ENCODE peak calls at places on chromosomes 7 and 10, in seven cellular contexts. F, P, R, X, V, O and L are unnamed samples.
A peak's percentile ranks its signal among the peaks of the same experiment; 100 is the strongest.

GRCh38 chr7:148442933-148443332 is 147.6 kb upstream of the C7orf33 start:
- DNase-seq in F (no peak), P (no peak), R (no peak), X (no peak), V (no peak), O (no peak), L (no peak)

GRCh38 chr10:1782841-1783240 is 45.5 kb upstream of the ADARB2 start:
- DNase-seq in F (no peak), P (no peak), R (no peak), X (no peak), V (no peak), O (no peak), L (no peak)

GRCh38 chr10:71243756-71244637 is 31.6 kb downstream of the UNC5B start:
- DNase-seq in F (no peak), P (no peak), R (no peak), X (no peak), V (peak; percentile 73), O (peak; percentile 36), L (no peak)

GRCh38 chr10:22851865-22852239 is 76.0 kb upstream of the ARMC3 start:
- DNase-seq in F (no peak), P (no peak), R (no peak), X (no peak), V (no peak), O (no peak), L (no peak)

GRCh38 chr7:127650842-127651555 is 995 bp upstream of the SND1 start:
- DNase-seq in F (no peak), P (no peak), R (no peak), X (no peak), V (no peak), O (no peak), L (no peak)

GRCh38 chr10:31622993-31623392 is 304.0 kb downstream of the ZEB1 start:
- DNase-seq in F (no peak), P (no peak), R (no peak), X (no peak), V (peak; percentile 69), O (no peak), L (no peak)

GRCh38 chr10:132054564-132054963 is 11.2 kb upstream of the JAKMIP3 start:
- DNase-seq in F (no peak), P (no peak), R (no peak), X (peak; percentile 79), V (no peak), O (no peak), L (no peak)

GRCh38 chr10:60433684-60434083 is 44.0 kb upstream of the ANK3 start:
- DNase-seq in F (no peak), P (no peak), R (no peak), X (no peak), V (peak; percentile 36), O (no peak), L (no peak)

GRCh38 chr7:43942997-43943701 is 16.9 kb downstream of the UBE2D4 start:
- DNase-seq in F (no peak), P (no peak), R (no peak), X (no peak), V (no peak), O (no peak), L (peak; percentile 21)

GRCh38 chr10:82882722-82883121 is 1007.7 kb downstream of the NRG3 start:
- DNase-seq in F (no peak), P (no peak), R (no peak), X (no peak), V (no peak), O (no peak), L (no peak)

GRCh38 chr7:105244594-105244993 is 144.1 kb downstream of the SRPK2 start:
- DNase-seq in F (no peak), P (no peak), R (no peak), X (no peak), V (no peak), O (peak; percentile 43), L (no peak)

GRCh38 chr10:125355657-125356056 is 195.3 kb upstream of the CTBP2 start:
- DNase-seq in F (no peak), P (no peak), R (no peak), X (no peak), V (no peak), O (no peak), L (no peak)

GRCh38 chr7:74069790-74070618 is 13.6 kb upstream of the LIMK1 start:
- DNase-seq in F (no peak), P (no peak), R (no peak), X (no peak), V (no peak), O (peak; percentile 10), L (no peak)

GRCh38 chr7:7352845-7353244 is 170.5 kb downstream of the C1GALT1 start:
- DNase-seq in F (no peak), P (no peak), R (no peak), X (no peak), V (no peak), O (no peak), L (no peak)

GRCh38 chr7:107551936-107552335 is 11.8 kb downstream of the COG5 start:
- DNase-seq in F (no peak), P (no peak), R (no peak), X (no peak), V (no peak), O (no peak), L (no peak)

GRCh38 chr10:89347706-89348457 is 20.1 kb downstream of the IFIT3 start:
- DNase-seq in F (no peak), P (no peak), R (no peak), X (peak; percentile 9), V (no peak), O (no peak), L (no peak)

GRCh38 chr10:129657297-129657974 is 190.4 kb downstream of the MGMT start:
- DNase-seq in F (no peak), P (no peak), R (no peak), X (no peak), V (no peak), O (no peak), L (no peak)

GRCh38 chr10:76021391-76021790 is 590.0 kb downstream of the LRMDA start:
- DNase-seq in F (no peak), P (no peak), R (no peak), X (no peak), V (no peak), O (no peak), L (no peak)

GRCh38 chr7:139777948-139778841 is at the start of gene HIPK2:
- DNase-seq in F (peak; percentile 68), P (peak; percentile 61), R (peak; percentile 89), X (peak; percentile 84), V (peak; percentile 44), O (peak; percentile 88), L (peak; percentile 87)

GRCh38 chr7:91636129-91636724 is 244.3 kb downstream of the MTERF1 start:
- DNase-seq in F (no peak), P (no peak), R (no peak), X (peak; percentile 11), V (peak; percentile 16), O (no peak), L (peak; percentile 57)

GRCh38 chr10:47316131-47316530 is 6.1 kb upstream of the GDF2 start:
- DNase-seq in F (no peak), P (no peak), R (no peak), X (no peak), V (no peak), O (no peak), L (no peak)

GRCh38 chr7:28798233-28798632 is 159.9 kb downstream of the TRIL start:
- DNase-seq in F (no peak), P (no peak), R (no peak), X (no peak), V (no peak), O (no peak), L (no peak)